ENCODE peak calls at places on chromosomes 2 and 18, in eight cellular contexts. I is neural progenitor cell; P is ovary; H is adrenal gland; Z is CD8-positive, alpha-beta memory T cell; R is BE2C; S is tibial artery; U is H7. G is an unnamed sample.
A peak's percentile ranks its signal among the peaks of the same experiment; 100 is the strongest.

GRCh38 chr2:207044380-207044779 is 105.1 kb downstream of the CPO start:
- DNase-seq in P (no peak), Z (no peak), S (no peak), I (no peak), U (no peak), R (no peak), H (no peak), G (no peak)

GRCh38 chr2:209423562-209424541 is at the start of gene MAP2:
- DNase-seq in P (peak; percentile 80), H (peak; percentile 88), R (peak; percentile 94), I (peak; percentile 96), S (peak; percentile 92), U (peak; percentile 90), Z (peak; percentile 43), G (peak; percentile 22)

GRCh38 chr2:11406492-11407381 is 59.2 kb downstream of the E2F6 start:
- DNase-seq in P (peak; percentile 59), H (no peak), U (no peak), I (no peak), S (peak; percentile 92), R (peak; percentile 42), Z (no peak), G (no peak)

GRCh38 chr2:2981000-2981399 is 396.6 kb downstream of the EIPR1 start:
- DNase-seq in S (no peak), H (no peak), R (no peak), U (no peak), I (no peak), P (no peak), Z (no peak), G (no peak)

GRCh38 chr2:235055891-235056516 is 104.2 kb downstream of the SH3BP4 start:
- DNase-seq in U (peak; percentile 90), P (no peak), H (peak; percentile 76), Z (no peak), S (no peak), I (peak; percentile 58), R (peak; percentile 43), G (no peak)

GRCh38 chr2:7502306-7502705 is 585.1 kb downstream of the RNF144A start:
- DNase-seq in I (no peak), U (no peak), R (no peak), P (no peak), Z (no peak), H (no peak), S (no peak), G (no peak)

GRCh38 chr2:71889991-71890684 is 257.5 kb downstream of the CYP26B1 start:
- DNase-seq in P (no peak), Z (no peak), U (no peak), I (no peak), H (peak; percentile 64), R (no peak), S (no peak), G (no peak)

GRCh38 chr18:13300029-13300428 is 81.5 kb downstream of the LDLRAD4 start:
- DNase-seq in H (no peak), Z (no peak), R (peak; percentile 64), U (no peak), I (no peak), S (no peak), P (no peak), G (no peak)

GRCh38 chr2:74816540-74817331 is 17.2 kb upstream of the HK2 start:
- DNase-seq in U (no peak), H (no peak), Z (no peak), S (no peak), R (no peak), P (no peak), I (peak; percentile 24), G (no peak)

GRCh38 chr2:195737531-195738162 is 80.6 kb downstream of the SLC39A10 start:
- DNase-seq in R (no peak), I (no peak), Z (no peak), S (no peak), U (no peak), H (no peak), P (no peak), G (no peak)

GRCh38 chr2:41781082-41781481 is 266.7 kb upstream of the PKDCC start:
- DNase-seq in P (no peak), U (no peak), R (peak; percentile 35), S (no peak), Z (no peak), H (no peak), I (no peak), G (no peak)

GRCh38 chr18:47754311-47755101 is 176.0 kb downstream of the SMAD2 start:
- DNase-seq in I (peak; percentile 83), U (peak; percentile 91), P (no peak), S (no peak), H (no peak), Z (peak; percentile 14), R (peak; percentile 45), G (peak; percentile 6)

GRCh38 chr2:216904554-216904953 is 44.7 kb upstream of the TNP1 start:
- DNase-seq in I (no peak), H (no peak), P (no peak), U (no peak), Z (no peak), S (no peak), R (no peak), G (no peak)

GRCh38 chr18:77250501-77250925 is 865 bp downstream of the GALR1 start:
- DNase-seq in S (no peak), P (no peak), R (peak; percentile 6), U (peak; percentile 74), I (peak; percentile 45), H (no peak), Z (no peak), G (no peak)

GRCh38 chr18:77251730-77252050 is 2.0 kb downstream of the GALR1 start:
- DNase-seq in I (no peak), P (no peak), Z (no peak), H (no peak), R (no peak), S (no peak), U (no peak), G (no peak)

GRCh38 chr18:77248873-77249582 is 620 bp upstream of the GALR1 start:
- DNase-seq in Z (no peak), P (no peak), I (peak; percentile 44), R (peak; percentile 13), H (no peak), S (no peak), U (peak; percentile 44), G (no peak)

GRCh38 chr18:77249583-77250500 is at the start of gene GALR1:
- DNase-seq in H (no peak), R (peak; percentile 22), Z (no peak), P (no peak), U (peak; percentile 86), S (no peak), I (peak; percentile 77), G (no peak)

GRCh38 chr18:77250926-77251729 is 1.5 kb downstream of the GALR1 start:
- DNase-seq in U (peak; percentile 80), S (no peak), Z (no peak), P (no peak), H (no peak), I (peak; percentile 73), R (peak; percentile 12), G (no peak)
- H3K4me3 ChIP-seq in U (peak overlapping the region; percentile 60), S (no peak overlapping the region), Z (no peak overlapping the region), P (no peak overlapping the region), H (no peak overlapping the region), I (peak overlapping the region; percentile 74), R (peak overlapping the region; percentile 35), G (no peak overlapping the region)

DNA sequence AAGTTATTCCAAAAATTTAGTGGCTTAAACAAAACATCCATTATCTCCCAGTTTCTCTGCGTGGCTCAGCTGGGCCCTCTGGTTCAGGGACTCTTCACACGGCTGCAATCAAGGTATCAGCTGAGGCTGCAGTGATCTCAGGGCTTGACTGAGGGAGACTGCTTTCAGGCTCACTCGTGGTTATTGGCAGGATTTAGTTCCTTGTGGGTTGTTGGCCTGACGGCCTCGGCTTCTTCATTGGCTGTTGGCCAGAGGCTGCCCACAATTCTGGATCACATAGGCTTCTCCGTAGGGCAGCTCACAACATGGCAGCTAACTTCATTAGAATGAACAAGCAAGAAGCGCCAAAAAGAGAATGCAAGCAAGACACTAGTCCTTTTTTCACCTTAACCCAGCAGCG is 90.1 kb downstream of the ABI2 start:
- DNase-seq in R (no peak), S (no peak), U (no peak), Z (no peak), P (no peak), I (no peak), H (no peak), G (no peak)
- H3K36me3 ChIP-seq in R (peaks cover 28% of the 10 kb centered on the region), S (peaks cover 33% of the 10 kb centered on the region), U (peaks cover 3% of the 10 kb centered on the region), Z (peaks cover 13% of the 10 kb centered on the region), P (no peaks in the 10 kb centered on the region), I (peaks cover 13% of the 10 kb centered on the region), H (no peaks in the 10 kb centered on the region), G (peaks cover 7% of the 10 kb centered on the region)

DNA sequence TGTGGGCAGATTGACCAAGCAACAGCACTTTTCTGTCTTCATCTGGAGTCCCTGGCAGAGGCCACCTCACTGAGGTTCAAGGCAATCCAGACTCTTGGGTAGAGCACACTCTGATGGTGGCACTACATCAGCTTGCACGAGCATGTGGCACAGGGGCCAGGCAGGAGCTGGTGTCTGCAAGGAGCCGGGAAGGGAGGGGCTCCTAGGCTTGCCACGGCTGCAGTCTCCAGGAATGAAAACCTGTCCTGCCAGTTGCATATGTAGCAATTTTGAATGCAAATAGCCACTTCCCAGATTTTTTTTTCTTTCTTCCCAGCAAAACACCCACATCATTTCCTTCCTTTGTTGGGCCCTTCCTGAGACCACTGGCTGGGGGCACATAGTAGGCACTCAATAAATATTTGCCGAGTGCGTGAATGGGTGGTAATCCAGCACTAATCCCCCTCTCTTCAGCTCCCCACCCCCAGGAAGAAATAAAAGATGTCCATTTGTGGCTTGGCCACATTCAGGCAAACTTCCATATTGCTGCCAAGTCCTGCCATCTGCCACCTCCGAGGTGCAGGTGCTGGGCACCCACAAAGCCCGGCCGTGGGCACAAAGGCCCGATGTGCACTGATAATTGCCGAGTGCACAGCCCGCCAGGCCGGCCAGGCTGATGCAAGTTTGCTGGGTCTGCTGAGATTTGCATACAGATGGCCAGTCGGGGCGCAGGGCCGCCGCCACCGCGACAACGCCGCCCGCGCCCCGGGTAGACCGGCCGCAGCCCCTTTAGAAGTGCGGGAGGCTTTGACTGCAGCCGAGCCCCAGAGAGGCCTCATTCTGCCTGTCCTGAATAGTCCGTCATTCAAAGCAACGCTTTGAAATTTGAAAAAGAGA is 72.5 kb downstream of the MYCN start:
- DNase-seq in S (no peak), I (peak; percentile 65), Z (no peak), U (peak; percentile 86), H (no peak), P (no peak), R (no peak), G (no peak)
- H3K4me3 ChIP-seq in S (no peak overlapping the region), I (peak overlapping the region; percentile 10), Z (no peak overlapping the region), U (no peak overlapping the region), H (no peak overlapping the region), P (no peak overlapping the region), R (no peak overlapping the region), G (no peak overlapping the region)

GRCh38 chr2:232770207-232770606 is 6.2 kb downstream of the KCNJ13 start:
- DNase-seq in S (no peak), Z (no peak), H (no peak), U (no peak), P (no peak), R (no peak), I (no peak), G (no peak)
- H3K36me3 ChIP-seq in S (peaks cover 24% of the 10 kb centered on the region), Z (peaks cover 4% of the 10 kb centered on the region), H (no peaks in the 10 kb centered on the region), U (peaks cover 5% of the 10 kb centered on the region), P (no peaks in the 10 kb centered on the region), R (peaks cover 19% of the 10 kb centered on the region), I (no peaks in the 10 kb centered on the region), G (peaks cover 25% of the 10 kb centered on the region)

DNA sequence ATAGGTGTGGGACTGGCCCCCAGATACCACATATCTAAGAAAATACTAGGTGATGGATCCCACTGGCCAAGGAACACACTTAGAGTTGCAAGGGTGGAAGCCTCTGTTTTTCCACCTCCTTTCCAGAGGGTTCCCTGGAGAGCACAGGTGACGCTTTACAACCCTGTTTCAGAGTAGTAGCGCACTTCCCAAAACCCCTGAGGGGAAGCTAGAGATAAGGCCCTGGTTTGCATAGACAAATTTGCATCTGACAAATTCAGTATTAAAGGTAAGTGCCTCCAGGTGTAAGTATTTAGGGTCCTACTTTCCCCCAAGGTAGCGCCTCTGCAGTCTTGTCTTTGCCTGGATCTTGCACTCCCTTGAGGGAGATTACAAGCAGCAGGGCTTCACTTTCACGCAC is 474 bp upstream of the CERKL start:
- DNase-seq in U (peak; percentile 17), S (no peak), R (no peak), I (no peak), H (no peak), P (no peak), Z (no peak), G (no peak)
- H3K4me3 ChIP-seq in U (peak overlapping the region; percentile 70), S (peak overlapping the region; percentile 52), R (no peak overlapping the region), I (peak overlapping the region; percentile 66), H (no peak overlapping the region), P (no peak overlapping the region), Z (no peak overlapping the region), G (no peak overlapping the region)

G was measured in naive thymus-derived CD4-positive, alpha-beta T cell.